ENCODE peak calls at places on chromosomes 7 and 10, in nine cellular contexts. Q, E, K, V, X, Z, R, F and M are unnamed samples.
A peak's percentile ranks its signal among the peaks of the same experiment; 100 is the strongest.

GRCh38 chr7:57201021-57201894 is 69.0 kb upstream of the ZNF479 start:
- DNase-seq in Q (no peak), E (no peak), K (no peak), V (no peak), X (no peak), Z (no peak), R (no peak), F (no peak), M (no peak)

GRCh38 chr7:92478095-92478494 is 349 bp upstream of the ERVW-1 start:
- DNase-seq in Q (no peak), E (no peak), K (no peak), V (no peak), X (no peak), Z (no peak), R (no peak), F (no peak), M (no peak)

GRCh38 chr7:33909312-33909711 is 4.0 kb downstream of the BMPER start:
- DNase-seq in Q (no peak), E (no peak), K (no peak), V (no peak), X (peak; percentile 14), Z (no peak), R (no peak), F (no peak), M (no peak)

GRCh38 chr10:131115321-131115720 is 196.2 kb downstream of the TCERG1L start:
- DNase-seq in Q (no peak), E (no peak), K (no peak), V (no peak), X (no peak), Z (no peak), R (no peak), F (no peak), M (no peak)

GRCh38 chr10:98258683-98259454 is 9.1 kb downstream of the LOXL4 start:
- DNase-seq in Q (no peak), E (no peak), K (peak; percentile 43), V (no peak), X (peak; percentile 22), Z (peak; percentile 68), R (no peak), F (no peak), M (no peak)

GRCh38 chr7:77330169-77330882 is 85.8 kb downstream of the GSAP start:
- DNase-seq in Q (no peak), E (no peak), K (peak; percentile 57), V (no peak), X (peak; percentile 80), Z (peak; percentile 68), R (peak; percentile 17), F (no peak), M (no peak)

GRCh38 chr7:77455334-77455733 is 39.2 kb upstream of the GSAP start:
- DNase-seq in Q (no peak), E (no peak), K (peak; percentile 97), V (no peak), X (peak; percentile 92), Z (no peak), R (no peak), F (no peak), M (no peak)

GRCh38 chr10:101303087-101303753 is 50.7 kb upstream of the BTRC start:
- DNase-seq in Q (no peak), E (no peak), K (peak; percentile 45), V (no peak), X (no peak), Z (no peak), R (no peak), F (no peak), M (no peak)

GRCh38 chr7:90766814-90767564 is 170.9 kb downstream of the CDK14 start:
- DNase-seq in Q (peak; percentile 62), E (no peak), K (peak; percentile 91), V (no peak), X (peak; percentile 70), Z (no peak), R (no peak), F (peak; percentile 60), M (peak; percentile 69)

GRCh38 chr7:115526272-115526671 is 504.3 kb downstream of the TFEC start:
- DNase-seq in Q (peak; percentile 72), E (peak; percentile 95), K (no peak), V (no peak), X (no peak), Z (no peak), R (no peak), F (no peak), M (no peak)

GRCh38 chr10:1094112-1095057 is 38.2 kb downstream of the WDR37 start:
- DNase-seq in Q (no peak), E (no peak), K (no peak), V (no peak), X (no peak), Z (no peak), R (no peak), F (no peak), M (no peak)

GRCh38 chr7:112205348-112206237 is 606 bp downstream of the DOCK4 start:
- DNase-seq in Q (peak; percentile 83), E (peak; percentile 85), K (peak; percentile 73), V (peak; percentile 7), X (peak; percentile 32), Z (peak; percentile 68), R (peak; percentile 45), F (peak; percentile 83), M (peak; percentile 71)

DNA sequence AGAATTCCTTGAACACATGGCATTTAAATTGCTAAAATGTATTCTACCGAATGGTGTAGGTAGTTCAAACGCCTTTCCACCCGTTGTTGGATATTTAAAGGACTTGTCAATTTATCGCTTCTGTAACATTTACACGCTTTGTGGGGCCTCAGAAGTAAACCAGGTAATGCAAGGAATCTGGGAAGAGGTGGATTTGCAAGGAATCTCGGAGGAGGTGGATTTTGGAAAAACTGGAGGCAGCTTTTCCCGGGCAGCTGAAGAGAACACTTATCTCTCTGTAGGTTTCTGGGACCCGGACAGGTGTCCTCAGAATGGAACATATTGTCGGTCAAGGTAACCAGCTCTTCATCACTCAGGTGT is 592 bp upstream of the MAPK8 start:
- DNase-seq in Q (no peak), E (no peak), K (no peak), V (no peak), X (no peak), Z (no peak), R (no peak), F (no peak), M (no peak)
- H3K4me3 ChIP-seq in Q (no peak overlapping the region), E (peak overlapping the region; percentile 41), K (peak overlapping the region; percentile 88), V (peak overlapping the region; percentile 22), X (peak overlapping the region; percentile 56), Z (peak overlapping the region; percentile 46), R (peak overlapping the region; percentile 81), F (peak overlapping the region; percentile 92), M (no peak overlapping the region)

GRCh38 chr7:102191556-102192203 is 95.0 kb upstream of the SH2B2 start:
- DNase-seq in Q (no peak), E (no peak), K (no peak), V (no peak), X (no peak), Z (no peak), R (no peak), F (no peak), M (no peak)
- TF ChIP-seq EZH2phosphoT487 in Q (no peak), E (no peak), K (no peak), V (no peak), X (no peak), Z (no peak), R (no peak), F (no peak), M (no peak)

GRCh38 chr10:28367419-28367818 is 64.6 kb upstream of the MPP7 start:
- DNase-seq in Q (no peak), E (no peak), K (no peak), V (no peak), X (no peak), Z (no peak), R (no peak), F (no peak), M (no peak)

GRCh38 chr10:28370107-28370835 is 67.4 kb upstream of the MPP7 start:
- DNase-seq in Q (no peak), E (no peak), K (no peak), V (no peak), X (no peak), Z (no peak), R (no peak), F (no peak), M (no peak)

GRCh38 chr10:28367865-28368541 is 65.1 kb upstream of the MPP7 start:
- DNase-seq in Q (no peak), E (no peak), K (no peak), V (no peak), X (no peak), Z (peak; percentile 87), R (peak; percentile 93), F (no peak), M (no peak)

GRCh38 chr10:28366943-28367342 is 64.1 kb upstream of the MPP7 start:
- DNase-seq in Q (no peak), E (no peak), K (no peak), V (no peak), X (no peak), Z (no peak), R (no peak), F (no peak), M (no peak)

GRCh38 chr10:28365840-28366239 is 63.0 kb upstream of the MPP7 start:
- DNase-seq in Q (no peak), E (no peak), K (no peak), V (no peak), X (no peak), Z (no peak), R (no peak), F (no peak), M (peak; percentile 51)
- H4K20me1 ChIP-seq in Q (no peaks in the 10 kb centered on the region), E (no peaks in the 10 kb centered on the region), K (no peaks in the 10 kb centered on the region), V (no peaks in the 10 kb centered on the region), X (no peaks in the 10 kb centered on the region), Z (peaks cover 7% of the 10 kb centered on the region), R (no peaks in the 10 kb centered on the region), F (no peaks in the 10 kb centered on the region), M (no peaks in the 10 kb centered on the region)

GRCh38 chr7:24428676-24429075 is 144.6 kb upstream of the PALS2 start:
- DNase-seq in Q (no peak), E (no peak), K (no peak), V (no peak), X (no peak), Z (no peak), R (no peak), F (no peak), M (no peak)

GRCh38 chr7:24432677-24433076 is 140.6 kb upstream of the PALS2 start:
- DNase-seq in Q (no peak), E (no peak), K (no peak), V (no peak), X (no peak), Z (no peak), R (no peak), F (no peak), M (no peak)

GRCh38 chr7:24425664-24426063 is 141.7 kb downstream of the NPY start:
- DNase-seq in Q (no peak), E (peak; percentile 56), K (no peak), V (no peak), X (no peak), Z (no peak), R (no peak), F (no peak), M (no peak)

GRCh38 chr7:24422611-24423010 is 138.6 kb downstream of the NPY start:
- DNase-seq in Q (no peak), E (no peak), K (no peak), V (no peak), X (no peak), Z (no peak), R (no peak), F (no peak), M (no peak)

DNA sequence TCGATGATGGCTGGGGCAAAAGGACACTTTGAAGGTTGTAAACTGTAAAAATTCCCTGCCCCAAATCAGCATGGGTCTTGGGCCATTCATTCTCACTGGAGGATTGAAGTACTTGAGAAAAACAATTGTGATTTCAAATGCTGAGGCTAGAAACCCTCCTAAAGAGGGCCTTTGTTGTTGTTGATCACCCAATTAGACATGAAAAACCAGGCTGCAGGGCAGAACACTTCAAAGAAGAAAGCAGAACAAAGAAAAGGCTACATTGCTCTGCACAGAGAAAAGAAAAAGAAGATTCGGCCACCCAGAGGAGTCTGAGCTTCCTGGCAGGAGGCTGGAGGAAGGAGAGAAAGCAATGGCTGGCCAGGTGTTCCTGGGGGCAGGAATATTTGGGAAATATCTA is 143.1 kb downstream of the NPY start:
- DNase-seq in Q (peak; percentile 78), E (peak; percentile 63), K (no peak), V (no peak), X (no peak), Z (no peak), R (no peak), F (no peak), M (no peak)
- H3K4me3 ChIP-seq in Q (peak overlapping the region; percentile 12), E (no peak overlapping the region), K (no peak overlapping the region), V (no peak overlapping the region), X (no peak overlapping the region), Z (no peak overlapping the region), R (no peak overlapping the region), F (no peak overlapping the region), M (no peak overlapping the region)